ENCODE peak calls at places on chromosomes 6 and 20, in five cellular contexts. S is epithelial cell of proximal tubule, R is activated gamma-delta T cell, I is AG08395, D is CMK. B is an unnamed sample.

GRCh38 chr20:16158976-16159286 is 414.3 kb downstream of the KIF16B start:
- DNase-seq in S (no peak), R (no peak), I (no peak), D (no peak), B (no peak)

GRCh38 chr20:48339147-48339985 is 488.4 kb downstream of the PREX1 start:
- DNase-seq in S (peak), R (no peak), I (peak), D (no peak), B (peak)

GRCh38 chr20:38343107-38343797 is 3.0 kb upstream of the LBP start:
- DNase-seq in S (no peak), R (no peak), I (peak), D (no peak), B (peak)

GRCh38 chr6:7196019-7196402 is 88.2 kb downstream of the RREB1 start:
- DNase-seq in S (no peak), R (no peak), I (no peak), D (no peak), B (no peak)

GRCh38 chr6:31676322-31676903 is 4.5 kb downstream of the LY6G5C start:
- DNase-seq in S (no peak), R (no peak), I (no peak), D (no peak), B (no peak)

GRCh38 chr20:21936720-21937380 is 231.4 kb downstream of the PAX1 start:
- DNase-seq in S (no peak), R (no peak), I (peak), D (no peak), B (no peak)

GRCh38 chr6:112503210-112503609 is 156.1 kb downstream of the RFPL4B start:
- DNase-seq in S (no peak), R (no peak), I (peak), D (no peak), B (no peak)

GRCh38 chr20:55540013-55540412 is 465.3 kb downstream of the CBLN4 start:
- DNase-seq in S (no peak), R (no peak), I (no peak), D (no peak), B (no peak)

GRCh38 chr6:42704251-42704936 is 18.0 kb downstream of the PRPH2 start:
- DNase-seq in S (no peak), R (no peak), I (no peak), D (no peak), B (no peak)

GRCh38 chr6:106512048-106512957 is 117.0 kb downstream of the RTN4IP1 start:
- DNase-seq in S (no peak), R (peak), I (peak), D (no peak), B (peak)

GRCh38 chr6:28816909-28817807 is 106.6 kb downstream of the TRIM27 start:
- DNase-seq in S (no peak), R (no peak), I (peak), D (peak), B (no peak)

GRCh38 chr6:90397929-90398674 is 101.5 kb upstream of the BACH2 start:
- DNase-seq in S (no peak), R (no peak), I (no peak), D (no peak), B (no peak)

B was measured in prostate gland.